ENCODE peak calls at places on chromosomes 6 and 20, in four cellular contexts. S is HCT116, N is HepG2, U is K562. X is an unnamed sample.

GRCh38 chr20:15171016-15171415 is 833.6 kb upstream of the FLRT3 start:
- DNase-seq in S (no peak), N (no peak), U (no peak), X (no peak)

GRCh38 chr6:3765415-3765814 is 13.9 kb upstream of the PXDC1 start:
- DNase-seq in S (no peak), N (no peak), U (no peak), X (no peak)

GRCh38 chr6:73644030-73644429 is 9.8 kb downstream of the SLC17A5 start:
- DNase-seq in S (no peak), N (no peak), U (no peak), X (no peak)

GRCh38 chr6:137699036-137699683 is 167.9 kb upstream of the TNFAIP3 start:
- DNase-seq in S (no peak), N (no peak), U (no peak), X (no peak)

GRCh38 chr6:129853996-129854711 is 7.0 kb downstream of the TMEM244 start:
- DNase-seq in S (peak), N (no peak), U (no peak), X (no peak)

GRCh38 chr20:57899554-57899953 is 189.7 kb upstream of the PMEPA1 start:
- DNase-seq in S (no peak), N (no peak), U (no peak), X (no peak)

GRCh38 chr6:133610974-133611373 is 277.9 kb upstream of the TCF21 start:
- DNase-seq in S (no peak), N (no peak), U (no peak), X (no peak)

GRCh38 chr6:56742122-56742791 is 99.6 kb upstream of the DST start:
- DNase-seq in S (no peak), N (peak), U (no peak), X (no peak)

GRCh38 chr20:58871533-58872102 is 19.1 kb downstream of the GNAS start:
- DNase-seq in S (no peak), N (no peak), U (no peak), X (no peak)

GRCh38 chr6:17278289-17279061 is 2.7 kb upstream of the RBM24 start:
- DNase-seq in S (no peak), N (peak), U (no peak), X (peak)

GRCh38 chr20:50762435-50763201 is 31.2 kb downstream of the PARD6B start:
- DNase-seq in S (no peak), N (peak), U (no peak), X (peak)

GRCh38 chr6:106146852-106147351 is 60.8 kb downstream of the PRDM1 start:
- DNase-seq in S (no peak), N (no peak), U (peak), X (no peak)

GRCh38 chr6:70894001-70894400 is 62.9 kb downstream of the B3GAT2 start:
- DNase-seq in S (no peak), N (no peak), U (no peak), X (no peak)

GRCh38 chr6:26122402-26122792 is 35.2 kb downstream of the HFE start:
- DNase-seq in S (no peak), N (peak), U (no peak), X (no peak)

GRCh38 chr6:107509506-107509905 is 19.6 kb downstream of the SOBP start:
- DNase-seq in S (no peak), N (no peak), U (no peak), X (no peak)

GRCh38 chr6:159877256-159877808 is 13.5 kb upstream of the MAS1 start:
- DNase-seq in S (no peak), N (no peak), U (no peak), X (no peak)
- TF ChIP-seq TCF7L2 in S (no peak), N (no peak), U (no peak), X (no peak)

GRCh38 chr6:139370047-139370706 is 4.3 kb downstream of the CITED2 start:
- DNase-seq in S (no peak), N (peak), U (no peak), X (no peak)
- TF ChIP-seq SIN3A in S (no peak), N (no peak), U (no peak), X (no peak)

GRCh38 chr20:434661-435419 is 26.7 kb downstream of the RBCK1 start:
- DNase-seq in S (no peak), N (no peak), U (no peak), X (no peak)
- TF ChIP-seq REST in S (no peak), N (no peak), U (no peak), X (no peak)

GRCh38 chr6:139832906-139833305 is 458.5 kb upstream of the CITED2 start:
- DNase-seq in S (no peak), N (no peak), U (no peak), X (no peak)

GRCh38 chr6:139825935-139826374 is 451.5 kb upstream of the CITED2 start:
- DNase-seq in S (no peak), N (no peak), U (no peak), X (no peak)

GRCh38 chr6:139832493-139832892 is 458.0 kb upstream of the CITED2 start:
- DNase-seq in S (no peak), N (no peak), U (no peak), X (no peak)

GRCh38 chr6:139828751-139829519 is 454.5 kb upstream of the CITED2 start:
- DNase-seq in S (no peak), N (no peak), U (no peak), X (no peak)

GRCh38 chr6:139829557-139829956 is 455.1 kb upstream of the CITED2 start:
- DNase-seq in S (no peak), N (no peak), U (no peak), X (no peak)
- TF ChIP-seq TCF7L2 in S (no peak), N (no peak), U (no peak), X (no peak)

DNA sequence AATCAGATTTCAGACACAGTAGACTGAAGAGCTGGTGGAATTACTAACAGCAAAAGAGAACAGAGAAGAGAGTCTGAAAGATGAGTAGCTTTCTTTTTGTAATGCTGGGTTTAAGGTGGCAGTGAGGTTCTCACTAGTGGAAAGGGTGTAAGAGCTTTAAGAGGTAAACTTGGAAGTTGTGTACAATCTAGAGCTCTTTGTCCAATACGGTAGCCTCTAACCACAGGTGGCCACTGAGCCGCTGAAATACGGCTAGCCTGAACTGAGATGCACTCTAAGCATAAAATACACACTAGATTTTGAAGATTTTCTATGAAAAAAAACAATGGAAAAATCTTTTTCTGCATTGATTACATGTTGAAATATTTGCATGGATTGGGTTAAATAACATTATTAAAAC is 4.0 kb downstream of the ELOVL2 start:
- DNase-seq in S (no peak), N (no peak), U (no peak), X (no peak)
- TF ChIP-seq SIN3A in S (no peak), N (no peak), U (no peak), X (no peak)

DNA sequence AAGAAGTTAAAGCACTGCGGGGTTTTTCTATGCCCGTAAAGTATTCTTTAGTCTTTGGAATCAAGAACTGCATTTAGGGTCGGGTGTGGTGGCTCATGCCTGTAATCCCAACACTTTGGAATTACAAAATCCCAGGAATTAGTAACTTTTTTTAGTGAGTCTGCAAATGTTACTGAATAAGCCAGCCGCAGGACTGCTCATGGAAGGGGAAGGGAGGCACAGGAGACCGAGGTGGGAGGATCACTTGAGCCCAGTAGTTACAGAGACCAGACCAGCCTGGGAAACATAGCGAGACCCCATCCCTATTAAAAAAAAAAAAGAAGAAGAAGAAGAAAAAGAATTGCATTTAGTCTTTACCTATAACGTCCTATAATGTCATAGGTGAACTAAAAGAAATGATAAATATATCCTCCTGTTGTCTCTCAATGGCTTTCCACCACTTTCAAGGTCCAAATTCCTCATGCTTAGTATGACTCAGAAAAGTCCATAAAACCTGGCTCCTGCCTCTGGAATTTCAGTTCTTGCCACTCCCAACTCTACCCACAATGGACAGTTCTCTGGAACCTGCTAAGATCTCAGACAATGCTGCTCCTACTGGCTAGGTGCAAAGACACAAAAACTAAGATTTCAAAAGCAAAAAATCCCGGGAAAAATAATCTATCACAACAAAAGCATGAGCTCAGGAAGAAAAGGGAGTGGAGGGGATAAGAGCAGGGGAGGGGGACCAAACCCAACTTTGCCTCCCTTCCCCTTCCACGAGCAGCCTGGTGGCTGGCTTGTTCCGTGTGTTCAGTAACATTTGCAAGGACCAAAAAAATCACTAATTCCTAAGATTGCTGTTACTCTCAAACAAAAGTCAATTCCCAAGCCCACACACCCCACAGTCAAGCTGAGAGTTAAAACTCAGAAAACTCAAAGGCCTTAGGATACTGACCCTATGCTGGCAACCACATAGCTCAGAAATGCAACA is 39.0 kb downstream of the B4GALT5 start:
- DNase-seq in S (peak), N (peak), U (no peak), X (no peak)
- TF ChIP-seq REST in S (no peak), N (no peak), U (no peak), X (no peak)

DNA sequence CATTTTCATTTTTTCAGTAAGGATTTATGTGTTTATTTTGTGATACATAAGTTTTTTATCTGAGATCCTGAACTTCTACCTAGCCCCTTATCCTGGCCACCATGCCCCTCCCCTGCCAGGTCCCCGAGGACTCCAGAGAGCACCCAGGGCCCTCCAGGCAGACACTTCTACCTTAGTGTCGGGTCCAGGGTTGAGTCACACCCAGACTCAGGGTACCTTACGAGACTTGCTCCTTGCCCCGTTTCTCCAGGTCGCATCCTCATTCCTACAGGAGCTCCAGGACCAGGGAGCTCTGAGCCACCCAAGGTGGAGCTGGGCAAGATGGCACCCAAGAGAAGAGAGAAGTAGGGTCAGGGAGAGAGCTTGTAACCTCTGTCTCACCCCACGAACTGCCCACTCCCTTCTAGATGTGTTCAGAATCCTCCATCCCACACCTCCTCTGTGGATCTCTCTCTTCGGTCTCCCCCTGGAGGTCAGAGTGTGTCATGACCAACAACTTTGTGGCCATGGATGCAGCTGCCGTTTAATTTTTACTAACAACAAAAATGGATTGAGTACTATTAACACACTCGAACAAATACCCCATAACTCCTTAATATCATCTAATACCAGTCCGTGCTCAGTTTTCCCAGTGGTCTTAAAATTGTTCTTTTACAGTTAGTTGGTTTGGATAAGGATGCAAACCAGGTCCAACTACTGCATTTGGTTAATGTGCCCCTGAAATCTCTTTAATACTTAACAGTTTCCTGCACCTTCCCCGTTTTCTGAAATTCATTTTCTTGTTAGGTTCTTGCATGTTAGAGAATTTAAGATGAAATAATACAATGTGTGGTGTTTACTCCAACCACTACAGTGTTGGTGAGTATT is 130.6 kb upstream of the INSM1 start:
- DNase-seq in S (peak), N (peak), U (peak), X (peak)
- TF ChIP-seq TCF7L2 in S (no peak), N (no peak), U (no peak), X (no peak)

GRCh38 chr6:5219292-5219691 is 41.5 kb downstream of the LYRM4 start:
- DNase-seq in S (no peak), N (no peak), U (no peak), X (no peak)
- TF ChIP-seq SIN3A in S (no peak), N (no peak), U (no peak), X (no peak)